ENCODE peak calls at places on chromosome 4, in five cellular contexts. P is Panc1, N is coronary artery, A is right atrium auricular region, V is IMR-90. G is an unnamed sample.

GRCh38 chr4:84286048-84286447 is 213.0 kb downstream of the NKX6-1 start:
- DNase-seq in P (no peak), N (no peak), A (no peak), V (no peak), G (no peak)

GRCh38 chr4:3045500-3045850 is 28.9 kb downstream of the HTT-AS start:
- DNase-seq in P (no peak), N (peak; percentile 74), A (peak; percentile 82), V (peak; percentile 74), G (no peak)

GRCh38 chr4:170088686-170089085 is 1.1 kb downstream of the AADAT start:
- DNase-seq in P (no peak), N (no peak), A (no peak), V (no peak), G (no peak)

GRCh38 chr4:153432971-153433752 is 33.0 kb upstream of the TMEM131L start:
- DNase-seq in P (peak; percentile 50), N (no peak), A (peak; percentile 70), V (peak; percentile 64), G (peak; percentile 95)

GRCh38 chr4:105184316-105184988 is 37.8 kb downstream of the TET2 start:
- DNase-seq in P (no peak), N (no peak), A (no peak), V (peak; percentile 35), G (no peak)

GRCh38 chr4:7871356-7871755 is 68.3 kb downstream of the AFAP1 start:
- DNase-seq in P (no peak), N (no peak), A (no peak), V (no peak), G (no peak)

GRCh38 chr4:111494471-111494870 is 650.8 kb upstream of the FAM241A start:
- DNase-seq in P (no peak), N (no peak), A (no peak), V (peak; percentile 13), G (no peak)

GRCh38 chr4:68599150-68599549 is 23.0 kb upstream of the UGT2B17 start:
- DNase-seq in P (no peak), N (no peak), A (no peak), V (no peak), G (no peak)

GRCh38 chr4:116357758-116358157 is 727.6 kb downstream of the TRAM1L1 start:
- DNase-seq in P (no peak), N (no peak), A (no peak), V (no peak), G (no peak)

GRCh38 chr4:55124337-55125076 is 888 bp downstream of the KDR start:
- DNase-seq in P (no peak), N (no peak), A (no peak), V (no peak), G (no peak)

GRCh38 chr4:55122235-55122634 is 3.2 kb downstream of the KDR start:
- DNase-seq in P (no peak), N (no peak), A (no peak), V (no peak), G (no peak)

GRCh38 chr4:55125763-55126541 is 557 bp upstream of the KDR start:
- DNase-seq in P (no peak), N (peak; percentile 78), A (no peak), V (no peak), G (no peak)

GRCh38 chr4:55125087-55125721 is at the start of gene KDR:
- DNase-seq in P (no peak), N (peak; percentile 73), A (no peak), V (no peak), G (no peak)

GRCh38 chr4:55123791-55124190 is 1.6 kb downstream of the KDR start:
- DNase-seq in P (no peak), N (no peak), A (no peak), V (no peak), G (no peak)
- H3K4me3 ChIP-seq in P (no peak overlapping the region), N (peak overlapping the region; percentile 79), A (peak overlapping the region; percentile 39), V (no peak overlapping the region), G (no peak overlapping the region)

DNA sequence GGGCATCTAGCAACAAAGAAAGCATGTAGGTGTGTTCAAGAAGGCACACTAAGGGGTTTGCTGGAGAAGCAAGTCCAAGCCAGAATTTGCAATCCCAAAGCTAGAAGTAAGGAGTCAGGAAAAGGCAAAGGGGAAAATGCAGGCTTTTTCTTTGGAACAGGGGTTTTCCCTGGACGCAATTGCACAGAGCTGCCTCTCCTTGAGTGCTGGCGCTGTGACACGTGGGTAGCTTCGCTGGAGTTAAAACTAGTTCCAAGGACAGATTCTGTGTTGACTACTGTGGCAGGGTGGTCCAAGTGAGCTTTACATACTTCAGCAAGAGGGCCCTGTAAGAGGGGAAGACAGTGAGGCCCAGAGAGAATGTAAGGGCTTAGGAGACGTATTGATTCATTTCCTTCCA is 277.1 kb downstream of the ADGRA3 start:
- DNase-seq in P (no peak), N (no peak), A (no peak), V (no peak), G (no peak)
- TF ChIP-seq CTCF in P (peak; percentile 30), N (no peak), A (no peak), V (no peak), G (no peak)

DNA sequence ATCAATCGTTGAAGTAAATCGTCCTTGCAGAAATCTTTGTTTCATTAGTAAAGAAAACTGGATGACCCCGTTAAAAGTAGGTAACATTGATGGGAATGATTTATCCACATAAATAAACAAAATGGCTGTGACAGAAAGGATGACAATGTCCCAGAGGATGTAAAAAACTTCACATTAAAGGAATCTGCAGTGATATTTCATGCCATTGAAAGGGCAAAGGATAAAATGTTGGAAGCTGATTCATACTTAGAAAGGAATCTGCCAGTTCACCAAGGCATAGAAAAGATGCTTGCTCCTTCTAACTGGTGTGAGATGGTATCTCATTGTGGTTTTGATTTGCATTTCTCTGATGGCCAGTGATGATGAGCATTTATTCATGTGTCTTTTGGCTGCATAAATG is 24.2 kb upstream of the EPGN start:
- DNase-seq in P (no peak), N (no peak), A (no peak), V (peak; percentile 47), G (no peak)
- H3K4me3 ChIP-seq in P (no peak overlapping the region), N (no peak overlapping the region), A (no peak overlapping the region), V (no peak overlapping the region), G (no peak overlapping the region)

GRCh38 chr4:87188063-87188462 is 32.4 kb downstream of the KLHL8 start:
- DNase-seq in P (no peak), N (no peak), A (no peak), V (peak; percentile 65), G (no peak)

GRCh38 chr4:87193958-87194675 is 26.3 kb downstream of the KLHL8 start:
- DNase-seq in P (no peak), N (no peak), A (no peak), V (no peak), G (no peak)

GRCh38 chr4:87188932-87189331 is 31.5 kb downstream of the KLHL8 start:
- DNase-seq in P (no peak), N (no peak), A (no peak), V (no peak), G (no peak)

GRCh38 chr4:87196146-87196545 is 24.3 kb downstream of the KLHL8 start:
- DNase-seq in P (no peak), N (no peak), A (no peak), V (no peak), G (no peak)

DNA sequence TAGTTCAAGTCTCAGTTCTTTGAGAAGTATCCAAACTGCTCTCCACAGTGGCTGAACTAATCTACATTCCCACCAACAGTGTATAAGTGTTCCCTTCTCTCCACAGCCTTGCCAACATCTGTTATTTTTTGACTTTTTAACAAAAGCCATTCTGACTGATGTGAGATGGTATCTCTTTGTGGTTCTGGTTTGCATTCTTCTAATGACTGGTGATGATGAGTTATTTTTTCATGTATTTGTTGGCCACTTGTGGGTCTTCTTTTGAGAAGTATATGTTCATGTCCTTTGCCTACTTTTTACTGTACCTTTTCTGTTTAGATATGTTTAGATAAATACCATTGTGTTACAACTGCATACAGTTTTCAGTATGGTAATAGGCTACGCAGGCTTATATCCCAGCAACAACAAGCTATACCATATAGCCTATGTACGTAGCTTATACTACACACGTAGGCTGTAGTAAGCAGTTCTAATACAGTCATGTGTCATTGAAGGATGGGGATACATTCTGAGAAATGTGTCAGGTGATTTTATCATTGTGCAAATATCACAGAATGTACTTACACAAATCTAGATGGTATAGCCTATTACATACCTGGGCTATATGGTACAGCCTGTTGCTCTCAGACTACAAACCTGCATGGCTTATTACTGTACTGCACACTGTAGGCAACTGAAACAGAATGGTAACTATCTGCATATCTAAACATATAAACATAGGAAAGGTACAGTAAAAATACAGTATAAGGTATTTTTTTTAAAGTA is 28.1 kb downstream of the KLHL8 start:
- DNase-seq in P (no peak), N (no peak), A (no peak), V (no peak), G (no peak)
- TF ChIP-seq CTCF in P (no peak), N (no peak), A (no peak), V (no peak), G (no peak)

DNA sequence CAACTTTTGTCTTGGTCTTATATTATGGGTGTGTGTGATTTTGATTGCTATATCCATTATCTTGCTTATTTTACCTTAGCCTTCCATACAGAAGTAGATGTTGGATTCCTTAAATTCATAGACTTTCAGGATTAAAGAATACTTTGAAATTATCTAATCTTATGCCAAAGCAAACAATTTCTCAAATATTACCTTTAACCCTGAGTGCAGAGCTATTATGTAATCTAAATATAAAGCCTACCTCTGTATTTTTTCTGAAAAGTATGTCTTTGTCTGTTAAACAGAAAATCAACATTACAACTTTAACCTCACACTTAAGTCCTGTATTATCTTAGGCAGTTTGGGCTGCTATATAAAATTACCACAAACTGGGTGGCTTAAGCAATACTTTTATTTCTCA is 782.5 kb downstream of the STIM2 start:
- DNase-seq in P (no peak), N (no peak), A (no peak), V (no peak), G (no peak)
- H3K4me3 ChIP-seq in P (no peak overlapping the region), N (no peak overlapping the region), A (no peak overlapping the region), V (no peak overlapping the region), G (no peak overlapping the region)

DNA sequence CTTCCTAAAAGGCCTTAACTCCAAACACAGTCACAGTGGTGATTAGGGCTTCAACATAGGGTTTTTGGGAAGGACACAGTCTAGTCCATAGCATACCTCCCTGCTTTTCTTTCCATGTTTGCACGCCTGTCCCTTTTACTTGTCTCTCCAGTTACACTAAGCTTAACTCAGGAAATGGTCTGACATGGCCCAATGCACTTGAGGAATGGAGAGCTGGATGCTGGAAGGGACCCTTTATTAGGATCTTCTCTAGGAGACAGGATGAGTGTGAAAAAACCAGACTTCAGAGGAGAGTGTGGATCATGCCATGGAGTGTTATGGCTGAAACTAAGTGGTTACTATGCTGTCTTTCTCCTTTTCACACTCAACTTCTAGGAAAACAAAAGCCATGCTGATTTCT is 35.9 kb upstream of the MGST2 start:
- DNase-seq in P (no peak), N (no peak), A (no peak), V (no peak), G (no peak)
- TF ChIP-seq CTCF in P (no peak), N (no peak), A (no peak), V (no peak), G (no peak)

DNA sequence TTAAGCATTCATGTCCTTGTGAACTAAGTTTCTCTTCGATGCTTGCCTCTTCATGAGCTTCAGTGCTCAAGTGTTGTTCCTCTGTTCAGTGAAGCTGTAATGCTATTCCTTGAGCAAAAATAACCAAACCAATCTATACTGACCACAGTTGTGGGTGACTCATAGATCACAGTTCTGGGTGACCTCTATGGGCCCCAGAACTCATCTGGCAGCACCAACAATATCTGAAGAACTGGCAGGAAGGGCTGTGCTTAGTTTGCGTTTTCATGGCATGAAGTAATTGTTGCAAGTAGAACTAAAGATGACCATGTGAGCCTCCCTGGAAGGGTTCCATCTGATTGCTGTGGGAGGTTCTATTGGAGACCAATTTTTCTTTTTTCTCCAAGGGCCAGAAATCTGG is 106.2 kb downstream of the CCNG2 start:
- DNase-seq in P (no peak), N (no peak), A (no peak), V (peak; percentile 4), G (no peak)
- H3K4me3 ChIP-seq in P (no peak overlapping the region), N (no peak overlapping the region), A (no peak overlapping the region), V (no peak overlapping the region), G (no peak overlapping the region)